ENCODE peak calls at places on chromosomes 7 and 10, in six cellular contexts. One of them, this sample, is unnamed.

GRCh38 chr7:98474558-98474957 is 73.7 kb upstream of the BAIAP2L1 start:
- DNase-seq in T-cell: no peak
- DNase-seq in fibroblast of the aortic adventitia: peak; percentile 12
- DNase-seq in brain pericyte: no peak
- DNase-seq in midbrain: no peak
- DNase-seq in nephron progenitor cell: no peak
- DNase-seq in this sample: no peak

GRCh38 chr10:33422779-33423520 is 88.5 kb upstream of the NRP1 start:
- DNase-seq in brain pericyte: no peak
- DNase-seq in T-cell: no peak
- DNase-seq in midbrain: no peak
- DNase-seq in fibroblast of the aortic adventitia: peak; percentile 76
- DNase-seq in nephron progenitor cell: no peak
- DNase-seq in this sample: no peak

GRCh38 chr7:47471358-47471703 is 110.6 kb downstream of the TNS3 start:
- DNase-seq in T-cell: no peak
- DNase-seq in nephron progenitor cell: no peak
- DNase-seq in fibroblast of the aortic adventitia: no peak
- DNase-seq in midbrain: no peak
- DNase-seq in brain pericyte: no peak
- DNase-seq in this sample: no peak

GRCh38 chr10:11488126-11488525 is 123.3 kb downstream of the USP6NL start:
- DNase-seq in fibroblast of the aortic adventitia: no peak
- DNase-seq in brain pericyte: no peak
- DNase-seq in nephron progenitor cell: no peak
- DNase-seq in midbrain: no peak
- DNase-seq in T-cell: no peak
- DNase-seq in this sample: no peak

GRCh38 chr10:71714592-71714991 is 5.0 kb downstream of the C10orf105 start:
- DNase-seq in fibroblast of the aortic adventitia: no peak
- DNase-seq in nephron progenitor cell: no peak
- DNase-seq in brain pericyte: no peak
- DNase-seq in T-cell: no peak
- DNase-seq in midbrain: no peak
- DNase-seq in this sample: no peak

GRCh38 chr7:150313367-150313809 is 9.8 kb upstream of the LRRC61 start:
- DNase-seq in midbrain: no peak
- DNase-seq in nephron progenitor cell: no peak
- DNase-seq in fibroblast of the aortic adventitia: no peak
- DNase-seq in T-cell: no peak
- DNase-seq in brain pericyte: no peak
- DNase-seq in this sample: no peak

GRCh38 chr10:128000660-128001059 is 93.8 kb downstream of the PTPRE start:
- DNase-seq in midbrain: peak; percentile 24
- DNase-seq in nephron progenitor cell: no peak
- DNase-seq in brain pericyte: no peak
- DNase-seq in T-cell: no peak
- DNase-seq in fibroblast of the aortic adventitia: no peak
- DNase-seq in this sample: no peak

GRCh38 chr10:13512564-13512963 is 16.2 kb downstream of the BEND7 start:
- DNase-seq in T-cell: no peak
- DNase-seq in nephron progenitor cell: no peak
- DNase-seq in brain pericyte: no peak
- DNase-seq in midbrain: no peak
- DNase-seq in fibroblast of the aortic adventitia: no peak
- DNase-seq in this sample: no peak

GRCh38 chr7:27492224-27492623 is 170.5 kb downstream of the HIBADH start:
- DNase-seq in T-cell: no peak
- DNase-seq in nephron progenitor cell: no peak
- DNase-seq in midbrain: no peak
- DNase-seq in brain pericyte: no peak
- DNase-seq in fibroblast of the aortic adventitia: no peak
- DNase-seq in this sample: no peak